ENCODE peak calls at places on chromosomes 4 and X, in four cellular contexts. F is amniotic stem cell, O is GM12891, C is neuronal stem cell. A is an unnamed sample.
A peak's percentile ranks its signal among the peaks of the same experiment; 100 is the strongest.

GRCh38 chrX:138481649-138482048 is 229.9 kb downstream of the FGF13 start:
- DNase-seq in F (no peak), O (no peak), C (no peak), A (no peak)

GRCh38 chr4:76194325-76194724 is 19.3 kb downstream of the SCARB2 start:
- DNase-seq in F (peak; percentile 74), O (no peak), C (no peak), A (no peak)

GRCh38 chr4:172596206-172596605 is 572.4 kb upstream of the GALNT7 start:
- DNase-seq in F (no peak), O (no peak), C (no peak), A (no peak)

GRCh38 chr4:94507708-94508107 is 56.0 kb downstream of the PDLIM5 start:
- DNase-seq in F (peak; percentile 24), O (no peak), C (no peak), A (no peak)

GRCh38 chr4:138669479-138670165 is 346.0 kb upstream of the NOCT start:
- DNase-seq in F (no peak), O (no peak), C (no peak), A (no peak)

GRCh38 chr4:2792711-2793577 is at the start of gene SH3BP2:
- DNase-seq in F (no peak), O (peak; percentile 74), C (peak; percentile 58), A (no peak)

GRCh38 chr4:16858275-16858752 is 40.1 kb downstream of the LDB2 start:
- DNase-seq in F (no peak), O (no peak), C (no peak), A (no peak)

GRCh38 chrX:63275127-63275526 is 76.0 kb downstream of the SPIN4 start:
- DNase-seq in F (no peak), O (no peak), C (no peak), A (no peak)

GRCh38 chrX:151870603-151871002 is 42.1 kb upstream of the MAGEA4 start:
- DNase-seq in F (peak; percentile 2), O (no peak), C (no peak), A (no peak)

GRCh38 chrX:1072637-1073377 is 139.6 kb downstream of the CRLF2 start:
- DNase-seq in F (no peak), O (no peak), C (no peak), A (no peak)

GRCh38 chr4:189124149-189124758 is 816.4 kb upstream of the FRG1 start:
- DNase-seq in F (peak; percentile 2), O (no peak), C (peak; percentile 11), A (no peak)

GRCh38 chrX:129842510-129843208 is 1.0 kb downstream of the ZDHHC9 start:
- DNase-seq in F (no peak), O (no peak), C (no peak), A (no peak)

GRCh38 chr4:3484057-3484973 is 21.2 kb downstream of the DOK7 start:
- DNase-seq in F (no peak), O (no peak), C (no peak), A (no peak)

GRCh38 chr4:3572363-3572762 is 40.1 kb upstream of the LRPAP1 start:
- DNase-seq in F (no peak), O (no peak), C (no peak), A (no peak)